ENCODE peak calls at places on chromosome 10, in eight cellular contexts. One of them, this sample, is unnamed.
A peak's percentile ranks its signal among the peaks of the same experiment; 100 is the strongest.

GRCh38 chr10:63798599-63799498 is 277.6 kb downstream of the REEP3 start:
- DNase-seq in IMR-90: peak; percentile 78
- DNase-seq in heart left ventricle: peak; percentile 73
- DNase-seq in K562: no peak
- DNase-seq in uterus: peak; percentile 28
- DNase-seq in spleen: no peak
- DNase-seq in GM12878: no peak
- DNase-seq in psoas muscle: peak; percentile 67
- DNase-seq in this sample: peak; percentile 89

GRCh38 chr10:74293686-74294365 is 142.8 kb downstream of the ADK start:
- DNase-seq in IMR-90: peak; percentile 84
- DNase-seq in heart left ventricle: no peak
- DNase-seq in K562: peak; percentile 38
- DNase-seq in uterus: no peak
- DNase-seq in spleen: no peak
- DNase-seq in GM12878: no peak
- DNase-seq in psoas muscle: no peak
- DNase-seq in this sample: no peak

GRCh38 chr10:125076121-125076825 is 84.1 kb downstream of the CTBP2 start:
- DNase-seq in IMR-90: no peak
- DNase-seq in heart left ventricle: no peak
- DNase-seq in K562: no peak
- DNase-seq in uterus: no peak
- DNase-seq in spleen: peak; percentile 46
- DNase-seq in GM12878: no peak
- DNase-seq in psoas muscle: peak; percentile 39
- DNase-seq in this sample: peak; percentile 51

GRCh38 chr10:3919676-3920308 is 134.8 kb upstream of the KLF6 start:
- DNase-seq in IMR-90: no peak
- DNase-seq in heart left ventricle: no peak
- DNase-seq in K562: no peak
- DNase-seq in uterus: no peak
- DNase-seq in spleen: no peak
- DNase-seq in GM12878: no peak
- DNase-seq in psoas muscle: no peak
- DNase-seq in this sample: no peak

GRCh38 chr10:75401569-75402485 is at the start of gene ZNF503:
- DNase-seq in IMR-90: peak; percentile 97
- DNase-seq in heart left ventricle: peak; percentile 99
- DNase-seq in K562: peak; percentile 71
- DNase-seq in uterus: peak; percentile 98
- DNase-seq in spleen: peak; percentile 94
- DNase-seq in GM12878: peak; percentile 27
- DNase-seq in psoas muscle: peak; percentile 97
- DNase-seq in this sample: peak; percentile 98

GRCh38 chr10:66837990-66838389 is 87.8 kb upstream of the LRRTM3 start:
- DNase-seq in IMR-90: peak; percentile 61
- DNase-seq in heart left ventricle: no peak
- DNase-seq in K562: no peak
- DNase-seq in uterus: no peak
- DNase-seq in spleen: no peak
- DNase-seq in GM12878: no peak
- DNase-seq in psoas muscle: no peak
- DNase-seq in this sample: no peak

GRCh38 chr10:51073461-51074237 is 638 bp upstream of the PRKG1 start:
- DNase-seq in IMR-90: peak; percentile 31
- DNase-seq in heart left ventricle: peak; percentile 42
- DNase-seq in K562: peak; percentile 8
- DNase-seq in uterus: peak; percentile 62
- DNase-seq in spleen: peak; percentile 68
- DNase-seq in GM12878: no peak
- DNase-seq in psoas muscle: peak; percentile 59
- DNase-seq in this sample: peak; percentile 81

GRCh38 chr10:74058658-74059057 is 60.7 kb downstream of the VCL start:
- DNase-seq in IMR-90: no peak
- DNase-seq in heart left ventricle: no peak
- DNase-seq in K562: peak; percentile 34
- DNase-seq in uterus: no peak
- DNase-seq in spleen: no peak
- DNase-seq in GM12878: no peak
- DNase-seq in psoas muscle: no peak
- DNase-seq in this sample: no peak

GRCh38 chr10:114694735-114695134 is 36.7 kb upstream of the ABLIM1 start:
- DNase-seq in IMR-90: no peak
- DNase-seq in heart left ventricle: no peak
- DNase-seq in K562: peak; percentile 38
- DNase-seq in uterus: no peak
- DNase-seq in spleen: no peak
- DNase-seq in GM12878: no peak
- DNase-seq in psoas muscle: no peak
- DNase-seq in this sample: no peak

DNA sequence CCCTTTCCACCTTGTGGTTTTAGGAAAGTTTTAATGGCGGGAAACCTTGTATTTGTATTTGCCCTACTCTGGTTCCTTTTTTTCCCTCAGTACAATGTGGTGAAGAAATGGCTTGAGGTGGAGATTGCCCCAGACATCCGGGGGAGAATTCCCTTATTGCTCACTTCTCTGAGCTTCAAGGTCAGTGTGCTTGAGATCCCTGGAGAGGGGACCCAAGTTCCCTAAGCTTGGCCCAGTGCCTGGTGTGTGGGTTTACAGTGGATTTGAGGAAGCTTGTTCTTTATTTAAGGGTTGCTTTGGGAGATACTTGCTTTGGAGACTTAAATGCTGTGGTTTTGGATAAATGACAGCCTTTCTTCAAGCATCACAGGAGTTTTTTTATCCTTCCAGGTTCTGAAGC is 18.3 kb downstream of the CALHM2 start:
- DNase-seq in IMR-90: no peak
- DNase-seq in heart left ventricle: peak; percentile 66
- DNase-seq in K562: no peak
- DNase-seq in uterus: no peak
- DNase-seq in spleen: no peak
- DNase-seq in GM12878: no peak
- DNase-seq in psoas muscle: no peak
- DNase-seq in this sample: no peak
- H3K36me3 ChIP-seq in IMR-90: peaks cover 50% of the 10 kb centered on the region
- H3K36me3 ChIP-seq in heart left ventricle: peaks cover 71% of the 10 kb centered on the region
- H3K36me3 ChIP-seq in K562: peaks cover 89% of the 10 kb centered on the region
- H3K36me3 ChIP-seq in uterus: no peaks in the 10 kb centered on the region
- H3K36me3 ChIP-seq in spleen: peaks cover 53% of the 10 kb centered on the region
- H3K36me3 ChIP-seq in GM12878: peaks cover 29% of the 10 kb centered on the region
- H3K36me3 ChIP-seq in psoas muscle: peaks cover 98% of the 10 kb centered on the region
- H3K36me3 ChIP-seq in this sample: peaks cover 2% of the 10 kb centered on the region

DNA sequence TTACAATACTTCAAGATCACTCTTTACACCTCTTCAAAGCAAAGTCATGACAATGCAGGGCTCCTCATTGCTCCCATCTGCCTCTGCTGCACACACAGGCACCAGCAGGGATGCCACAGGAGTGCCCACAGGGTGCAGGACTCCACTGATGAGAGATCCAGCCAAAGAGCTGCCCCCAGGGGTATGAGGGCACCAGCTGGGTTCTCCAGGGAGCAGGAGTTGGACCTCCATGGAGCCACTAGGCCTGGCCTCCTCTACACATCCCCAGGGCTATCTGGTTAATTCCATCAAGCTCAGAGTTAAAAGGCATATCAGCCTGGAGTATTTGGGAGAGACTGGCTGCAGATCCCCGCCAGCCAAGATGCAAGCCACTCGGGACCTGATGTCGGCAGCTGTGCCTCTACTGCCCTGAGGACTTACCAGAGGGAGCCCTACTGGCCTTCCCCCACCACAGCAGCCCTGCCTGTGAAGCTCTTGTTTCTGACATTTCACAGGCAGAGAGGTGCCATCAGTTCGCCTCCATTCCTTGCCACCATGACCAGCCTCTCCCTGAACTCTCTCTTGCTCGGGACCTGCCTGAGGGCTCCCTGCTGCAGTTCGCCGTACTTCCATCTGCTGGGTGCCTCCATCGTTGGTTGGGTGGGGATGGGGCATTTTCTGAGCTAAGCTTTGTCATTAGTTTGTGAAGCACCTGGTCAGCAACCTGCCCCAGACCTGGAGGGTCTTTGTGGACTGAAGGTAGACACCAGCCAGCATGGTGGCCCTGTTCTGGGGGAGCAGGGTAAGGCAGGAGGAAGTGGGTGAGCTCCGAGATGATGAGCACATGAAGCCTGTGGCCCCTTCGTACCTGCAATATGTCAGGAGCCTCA is 12.5 kb upstream of the TRIM8 start:
- DNase-seq in IMR-90: no peak
- DNase-seq in heart left ventricle: peak; percentile 20
- DNase-seq in K562: no peak
- DNase-seq in uterus: no peak
- DNase-seq in spleen: peak; percentile 49
- DNase-seq in GM12878: no peak
- DNase-seq in psoas muscle: peak; percentile 37
- DNase-seq in this sample: peak; percentile 59
- H3K4me1 ChIP-seq in IMR-90: peaks cover 77% of the 10 kb centered on the region
- H3K4me1 ChIP-seq in heart left ventricle: peaks cover 39% of the 10 kb centered on the region
- H3K4me1 ChIP-seq in K562: peaks cover 7% of the 10 kb centered on the region
- H3K4me1 ChIP-seq in uterus: peaks cover 16% of the 10 kb centered on the region
- H3K4me1 ChIP-seq in spleen: peaks cover 99% of the 10 kb centered on the region
- H3K4me1 ChIP-seq in GM12878: no peaks in the 10 kb centered on the region
- H3K4me1 ChIP-seq in psoas muscle: peaks cover 58% of the 10 kb centered on the region
- H3K4me1 ChIP-seq in this sample: peaks cover 4% of the 10 kb centered on the region

DNA sequence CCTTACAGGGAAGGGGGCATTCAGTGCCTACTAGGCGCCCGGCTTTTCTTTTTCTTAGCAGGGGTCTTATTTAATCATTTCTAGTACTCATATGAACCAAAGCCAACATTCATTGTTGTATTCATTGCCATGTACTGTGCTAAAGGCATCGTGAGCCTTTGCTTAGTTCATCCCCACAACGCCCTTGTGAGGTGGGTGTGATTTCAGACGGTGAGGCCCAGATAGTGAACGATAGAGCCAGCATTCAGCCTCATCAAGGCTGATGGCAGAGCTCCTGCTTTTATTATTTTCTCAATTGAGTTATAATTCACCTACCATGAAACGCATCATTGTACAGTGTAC is 50.0 kb downstream of the HK1 start:
- DNase-seq in IMR-90: no peak
- DNase-seq in heart left ventricle: no peak
- DNase-seq in K562: no peak
- DNase-seq in uterus: no peak
- DNase-seq in spleen: peak; percentile 11
- DNase-seq in GM12878: no peak
- DNase-seq in psoas muscle: no peak
- DNase-seq in this sample: no peak
- H3K4me3 ChIP-seq in IMR-90: no peak overlapping the region
- H3K4me3 ChIP-seq in heart left ventricle: peak overlapping the region; percentile 33
- H3K4me3 ChIP-seq in K562: no peak overlapping the region
- H3K4me3 ChIP-seq in uterus: no peak overlapping the region
- H3K4me3 ChIP-seq in spleen: peak overlapping the region; percentile 2
- H3K4me3 ChIP-seq in GM12878: peak overlapping the region; percentile 62
- H3K4me3 ChIP-seq in psoas muscle: peak overlapping the region; percentile 64
- H3K4me3 ChIP-seq in this sample: no peak overlapping the region

DNA sequence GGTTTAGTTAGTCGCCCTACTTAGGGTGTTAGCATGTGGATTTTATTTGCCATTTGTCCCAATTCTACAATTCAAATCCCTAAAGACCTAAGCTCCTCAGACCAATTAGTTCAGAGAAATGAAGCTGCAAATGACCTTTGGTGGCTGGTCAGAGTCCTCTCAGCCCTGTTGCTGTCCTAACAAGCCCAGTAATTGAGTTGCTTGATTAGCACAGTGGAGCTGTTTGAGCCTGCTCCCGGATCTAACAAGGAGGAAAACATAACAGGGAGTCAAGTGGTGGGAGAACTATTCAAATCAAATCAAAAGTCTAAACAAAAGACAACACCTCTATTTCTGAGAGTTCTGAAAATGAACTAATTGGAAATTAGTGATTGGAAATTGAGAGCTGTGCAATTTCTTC is 22.1 kb downstream of the ZDHHC6 start:
- DNase-seq in IMR-90: no peak
- DNase-seq in heart left ventricle: no peak
- DNase-seq in K562: no peak
- DNase-seq in uterus: no peak
- DNase-seq in spleen: no peak
- DNase-seq in GM12878: no peak
- DNase-seq in psoas muscle: no peak
- DNase-seq in this sample: no peak
- H3K36me3 ChIP-seq in IMR-90: peaks cover 5% of the 10 kb centered on the region
- H3K36me3 ChIP-seq in heart left ventricle: peaks cover 44% of the 10 kb centered on the region
- H3K36me3 ChIP-seq in K562: no peaks in the 10 kb centered on the region
- H3K36me3 ChIP-seq in uterus: no peaks in the 10 kb centered on the region
- H3K36me3 ChIP-seq in spleen: peaks cover 74% of the 10 kb centered on the region
- H3K36me3 ChIP-seq in GM12878: peaks cover 4% of the 10 kb centered on the region
- H3K36me3 ChIP-seq in psoas muscle: peaks cover 65% of the 10 kb centered on the region
- H3K36me3 ChIP-seq in this sample: no peaks in the 10 kb centered on the region

DNA sequence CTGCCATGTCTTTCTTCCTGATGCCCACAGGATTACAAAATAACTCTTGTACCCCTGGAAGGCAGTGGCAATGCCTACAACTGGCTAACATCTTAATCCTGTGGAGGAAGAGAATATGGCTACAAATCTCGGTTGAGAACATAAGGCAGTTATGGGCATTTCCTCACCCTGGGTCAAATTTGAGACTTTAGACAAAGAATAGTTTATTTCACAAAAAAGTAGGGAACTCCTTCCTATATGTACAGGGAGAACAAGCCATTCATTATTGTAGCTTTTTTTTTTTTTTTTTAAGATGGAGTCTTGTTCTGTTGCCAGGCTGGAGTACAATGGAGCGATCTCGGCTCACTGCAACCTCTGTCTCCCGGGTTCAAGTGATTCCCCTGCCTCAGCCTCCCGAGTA is 2.6 kb downstream of the ALDH18A1 start:
- DNase-seq in IMR-90: no peak
- DNase-seq in heart left ventricle: no peak
- DNase-seq in K562: no peak
- DNase-seq in uterus: no peak
- DNase-seq in spleen: no peak
- DNase-seq in GM12878: no peak
- DNase-seq in psoas muscle: no peak
- DNase-seq in this sample: no peak
- H3K4me1 ChIP-seq in IMR-90: peaks cover 2% of the 10 kb centered on the region
- H3K4me1 ChIP-seq in heart left ventricle: no peaks in the 10 kb centered on the region
- H3K4me1 ChIP-seq in K562: peaks cover 12% of the 10 kb centered on the region
- H3K4me1 ChIP-seq in uterus: no peaks in the 10 kb centered on the region
- H3K4me1 ChIP-seq in spleen: peaks cover 31% of the 10 kb centered on the region
- H3K4me1 ChIP-seq in GM12878: peaks cover 5% of the 10 kb centered on the region
- H3K4me1 ChIP-seq in psoas muscle: no peaks in the 10 kb centered on the region
- H3K4me1 ChIP-seq in this sample: no peaks in the 10 kb centered on the region

DNA sequence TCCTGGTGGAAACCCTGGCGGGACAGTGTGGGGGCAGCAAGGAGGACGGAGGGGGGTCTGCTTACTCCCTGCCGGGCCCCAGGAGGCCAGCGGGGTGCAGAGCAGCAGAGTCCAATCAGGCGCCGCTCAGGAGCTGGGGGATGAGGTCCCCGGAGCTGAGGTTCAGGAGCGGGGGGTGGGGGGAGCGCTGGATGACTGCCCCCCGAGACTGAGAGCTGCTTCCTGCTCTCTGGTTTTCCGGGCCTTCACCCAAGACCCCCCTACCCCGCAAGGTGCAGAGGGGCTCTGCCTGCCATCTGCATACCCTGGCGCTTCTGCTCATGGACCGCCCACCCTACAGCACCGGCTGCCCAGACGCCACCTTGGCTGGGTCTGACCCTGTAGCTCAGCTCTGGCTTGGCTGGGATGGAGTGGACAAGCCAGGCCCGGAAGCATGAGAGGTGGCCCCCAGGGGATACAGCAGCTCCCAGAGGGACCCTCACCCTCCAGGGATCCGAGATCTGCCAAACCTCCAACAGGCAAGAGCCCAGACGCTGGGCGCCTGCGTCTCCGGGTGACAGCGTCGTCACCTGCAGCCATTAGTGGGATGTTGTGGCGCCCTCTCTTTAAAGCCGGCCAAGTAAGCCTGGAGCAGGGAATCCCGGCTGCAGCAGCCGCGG is 923 bp downstream of the KNDC1 start:
- DNase-seq in IMR-90: no peak
- DNase-seq in heart left ventricle: no peak
- DNase-seq in K562: no peak
- DNase-seq in uterus: peak; percentile 12
- DNase-seq in spleen: no peak
- DNase-seq in GM12878: no peak
- DNase-seq in psoas muscle: no peak
- DNase-seq in this sample: no peak
- H3K4me3 ChIP-seq in IMR-90: peak overlapping the region; percentile 76
- H3K4me3 ChIP-seq in heart left ventricle: peak overlapping the region; percentile 72
- H3K4me3 ChIP-seq in K562: no peak overlapping the region
- H3K4me3 ChIP-seq in uterus: peak overlapping the region; percentile 49
- H3K4me3 ChIP-seq in spleen: peak overlapping the region; percentile 61
- H3K4me3 ChIP-seq in GM12878: no peak overlapping the region
- H3K4me3 ChIP-seq in psoas muscle: peak overlapping the region; percentile 50
- H3K4me3 ChIP-seq in this sample: no peak overlapping the region

This sample was measured in aorta.